ENCODE peak calls at places on chromosomes 1 and 21, in four cellular contexts. F, K, B and Q are unnamed samples.

GRCh38 chr21:41828884-41829360 is 50.2 kb downstream of the PRDM15 start:
- DNase-seq in K (no peak), B (no peak), F (no peak), Q (no peak)

GRCh38 chr1:159207774-159208459 is 3.2 kb downstream of the ACKR1 start:
- DNase-seq in B (no peak), K (no peak), F (no peak), Q (no peak)

GRCh38 chr1:102799496-102799895 is 308.8 kb downstream of the COL11A1 start:
- DNase-seq in B (peak), K (no peak), F (peak), Q (no peak)

GRCh38 chr21:33325222-33326067 is 675 bp downstream of the IFNAR1 start:
- DNase-seq in F (peak), B (peak), K (peak), Q (no peak)

GRCh38 chr1:169915150-169915549 is 21.5 kb upstream of the SCYL3 start:
- DNase-seq in F (no peak), K (no peak), B (no peak), Q (no peak)

GRCh38 chr1:241286486-241286885 is 70.5 kb downstream of the RGS7 start:
- DNase-seq in F (no peak), B (no peak), K (no peak), Q (no peak)

GRCh38 chr1:112515311-112516009 is 6.7 kb downstream of the WNT2B start:
- DNase-seq in F (peak), B (peak), K (no peak), Q (no peak)

GRCh38 chr1:36401602-36402517 is 4.2 kb upstream of the LSM10 start:
- DNase-seq in F (no peak), B (no peak), K (no peak), Q (no peak)

GRCh38 chr1:159141584-159142518 is 29.6 kb upstream of the CADM3 start:
- DNase-seq in B (peak), F (peak), K (no peak), Q (no peak)

GRCh38 chr1:217078010-217078704 is 354.9 kb upstream of the ESRRG start:
- DNase-seq in B (no peak), K (no peak), F (peak), Q (no peak)

GRCh38 chr1:169896013-169896412 is 2.3 kb upstream of the SCYL3 start:
- DNase-seq in B (no peak), K (peak), F (no peak), Q (no peak)

GRCh38 chr1:147542549-147542857 is 1.2 kb downstream of the BCL9 start:
- DNase-seq in F (no peak), B (no peak), K (no peak), Q (no peak)

GRCh38 chr1:19735419-19736127 is 64.1 kb downstream of the TMCO4 start:
- DNase-seq in K (no peak), B (peak), F (peak), Q (no peak)

GRCh38 chr1:32890516-32891240 is 4.4 kb downstream of the HPCA start:
- DNase-seq in K (no peak), F (no peak), B (no peak), Q (no peak)

GRCh38 chr1:58908539-58909161 is 124.8 kb upstream of the JUN start:
- DNase-seq in F (peak), B (peak), K (no peak), Q (no peak)

GRCh38 chr1:96880626-96881025 is 159.0 kb downstream of the PTBP2 start:
- DNase-seq in B (peak), F (peak), K (no peak), Q (no peak)

GRCh38 chr1:156496211-156496761 is 4.3 kb downstream of the MEF2D start:
- DNase-seq in F (peak), B (peak), K (no peak), Q (peak)

GRCh38 chr1:71566413-71566812 is 485.6 kb upstream of the ZRANB2 start:
- DNase-seq in K (no peak), F (no peak), B (no peak), Q (no peak)

GRCh38 chr21:32131960-32132359 is 146.9 kb downstream of the MIS18A start:
- DNase-seq in B (peak), F (peak), K (peak), Q (no peak)

GRCh38 chr1:245984390-245985155 is 522.5 kb downstream of the SMYD3 start:
- DNase-seq in F (peak), K (no peak), B (no peak), Q (no peak)

GRCh38 chr21:37009740-37010341 is 3.3 kb downstream of the RIPPLY3 start:
- DNase-seq in K (peak), F (peak), B (peak), Q (no peak)

GRCh38 chr1:244231193-244231571 is 180.1 kb downstream of the ZBTB18 start:
- DNase-seq in F (peak), B (peak), K (no peak), Q (no peak)

GRCh38 chr1:92184632-92185031 is 33.1 kb upstream of the C1orf146 start:
- DNase-seq in K (no peak), B (peak), F (peak), Q (no peak)

DNA sequence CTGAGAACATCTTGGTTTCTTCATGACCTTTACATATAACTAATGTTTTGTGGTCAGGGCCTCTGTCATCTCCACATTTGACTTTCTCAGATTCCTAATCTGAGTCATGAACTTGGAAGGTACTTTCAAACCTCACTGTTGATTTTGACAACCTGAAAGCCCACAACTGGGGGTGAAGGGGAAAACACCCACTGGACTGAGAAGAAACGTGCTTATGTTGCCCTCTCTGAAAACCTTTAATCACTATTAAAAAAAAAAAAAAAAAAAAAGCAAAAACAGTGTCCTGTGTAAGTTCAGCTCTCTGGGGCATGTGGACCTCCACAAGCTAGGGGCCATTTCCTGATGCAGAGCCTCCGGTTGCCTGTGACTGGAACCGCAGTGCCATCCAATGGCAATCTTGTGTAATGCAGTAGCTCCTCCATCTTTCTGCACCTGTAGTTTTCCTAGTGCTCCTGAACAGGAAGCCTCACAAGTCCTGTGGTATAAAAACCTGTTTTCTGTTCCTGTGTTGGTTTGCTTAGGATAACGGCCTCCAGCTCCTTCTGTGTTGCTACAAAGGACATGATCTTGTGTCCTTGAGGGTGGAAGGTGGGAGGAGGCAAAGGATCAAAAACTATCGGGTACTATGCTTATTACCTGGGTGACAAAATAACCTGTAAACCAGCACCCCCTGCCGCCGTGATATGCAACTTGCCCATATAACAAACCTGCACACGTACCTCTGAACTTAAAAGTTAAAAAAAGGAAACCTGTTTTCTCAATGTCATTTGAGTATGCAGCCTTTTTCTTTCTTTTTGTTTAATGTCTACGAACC is 124.5 kb downstream of the ZNF648 start:
- DNase-seq in K (peak), F (no peak), B (peak), Q (no peak)
- TF ChIP-seq CTCF in K (peak), F (no peak), B (peak), Q (peak)

GRCh38 chr1:56647106-56647505 is 2.0 kb downstream of the PRKAA2 start:
- DNase-seq in K (no peak), F (no peak), B (no peak), Q (no peak)

GRCh38 chr1:56644064-56644940 is 812 bp upstream of the PRKAA2 start:
- DNase-seq in F (peak), K (no peak), B (no peak), Q (no peak)

GRCh38 chr1:56643661-56644060 is 1.5 kb upstream of the PRKAA2 start:
- DNase-seq in B (no peak), F (peak), K (no peak), Q (no peak)

GRCh38 chr1:56645663-56646330 is 683 bp downstream of the PRKAA2 start:
- DNase-seq in F (peak), K (no peak), B (no peak), Q (no peak)

GRCh38 chr1:56644941-56645662 is at the start of gene PRKAA2:
- DNase-seq in B (no peak), K (peak), F (peak), Q (peak)
- TF ChIP-seq CTCF in B (no peak), K (no peak), F (no peak), Q (no peak)

GRCh38 chr1:73401666-73402065 is 796.3 kb downstream of the LRRIQ3 start:
- DNase-seq in F (no peak), K (no peak), B (no peak), Q (no peak)
- TF ChIP-seq CTCF in F (no peak), K (no peak), B (no peak), Q (no peak)

GRCh38 chr1:225437710-225438437 is 10.0 kb upstream of the LBR start:
- DNase-seq in F (peak), K (peak), B (peak), Q (no peak)
- TF ChIP-seq CTCF in F (peak), K (peak), B (peak), Q (peak)

GRCh38 chr1:182783068-182783467 is 6.5 kb upstream of the NPL start:
- DNase-seq in K (no peak), F (no peak), B (no peak), Q (no peak)
- TF ChIP-seq CTCF in K (no peak), F (no peak), B (no peak), Q (peak)

GRCh38 chr21:45950740-45951515 is 30.6 kb upstream of the COL6A1 start:
- DNase-seq in K (no peak), B (peak), F (peak), Q (no peak)
- TF ChIP-seq CTCF in K (no peak), B (no peak), F (no peak), Q (peak)

GRCh38 chr1:8409666-8410065 is 91.8 kb downstream of the SLC45A1 start:
- DNase-seq in B (no peak), K (no peak), F (no peak), Q (no peak)

GRCh38 chr1:8407652-8408051 is 89.7 kb downstream of the SLC45A1 start:
- DNase-seq in B (no peak), K (no peak), F (no peak), Q (no peak)

GRCh38 chr1:8410791-8411190 is 92.9 kb downstream of the SLC45A1 start:
- DNase-seq in B (no peak), K (no peak), F (no peak), Q (no peak)

GRCh38 chr1:8408151-8408839 is 90.4 kb downstream of the SLC45A1 start:
- DNase-seq in B (peak), K (no peak), F (peak), Q (no peak)

GRCh38 chr1:8409107-8409506 is 91.2 kb downstream of the SLC45A1 start:
- DNase-seq in F (peak), B (peak), K (peak), Q (no peak)
- TF ChIP-seq CTCF in F (peak), B (peak), K (peak), Q (peak)

GRCh38 chr1:164440222-164440621 is 118.8 kb upstream of the PBX1 start:
- DNase-seq in F (peak), K (no peak), B (peak), Q (no peak)
- TF ChIP-seq CTCF in F (peak), K (no peak), B (peak), Q (peak)

GRCh38 chr1:27656157-27656893 is 15.7 kb downstream of the IFI6 start:
- DNase-seq in K (no peak), B (peak), F (peak), Q (no peak)
- TF ChIP-seq CTCF in K (peak), B (no peak), F (no peak), Q (peak)